ENCODE peak calls at places on chromosomes 13 and 19, in six cellular contexts. One of them, this sample, is unnamed.

GRCh38 chr13:110790371-110790770 is 76.9 kb downstream of the ING1 start:
- DNase-seq in lower lobe of right lung: no peak
- DNase-seq in suprapubic skin: no peak
- DNase-seq in adrenal gland: no peak
- DNase-seq in tibial artery: no peak
- DNase-seq in left ventricle myocardium inferior: no peak
- DNase-seq in this sample: no peak

GRCh38 chr19:49690073-49690655 is 752 bp upstream of the CPT1C start:
- DNase-seq in adrenal gland: no peak
- DNase-seq in left ventricle myocardium inferior: no peak
- DNase-seq in lower lobe of right lung: no peak
- DNase-seq in suprapubic skin: no peak
- DNase-seq in tibial artery: no peak
- DNase-seq in this sample: no peak

GRCh38 chr13:66180806-66181205 is 1049.3 kb downstream of the PCDH9 start:
- DNase-seq in lower lobe of right lung: no peak
- DNase-seq in left ventricle myocardium inferior: no peak
- DNase-seq in suprapubic skin: no peak
- DNase-seq in adrenal gland: no peak
- DNase-seq in tibial artery: no peak
- DNase-seq in this sample: no peak

GRCh38 chr13:111152836-111153235 is 37.7 kb downstream of the ARHGEF7 start:
- DNase-seq in tibial artery: no peak
- DNase-seq in left ventricle myocardium inferior: no peak
- DNase-seq in lower lobe of right lung: no peak
- DNase-seq in suprapubic skin: no peak
- DNase-seq in adrenal gland: no peak
- DNase-seq in this sample: peak; percentile 34

GRCh38 chr19:1357695-1358094 is 26.0 kb upstream of the NDUFS7 start:
- DNase-seq in left ventricle myocardium inferior: no peak
- DNase-seq in suprapubic skin: no peak
- DNase-seq in tibial artery: no peak
- DNase-seq in lower lobe of right lung: no peak
- DNase-seq in adrenal gland: no peak
- DNase-seq in this sample: no peak

GRCh38 chr13:65378943-65379519 is 1851.1 kb downstream of the PCDH9 start:
- DNase-seq in left ventricle myocardium inferior: no peak
- DNase-seq in suprapubic skin: no peak
- DNase-seq in tibial artery: no peak
- DNase-seq in adrenal gland: no peak
- DNase-seq in lower lobe of right lung: no peak
- DNase-seq in this sample: no peak

GRCh38 chr19:53703361-53703760 is 71.6 kb downstream of the DPRX start:
- DNase-seq in tibial artery: no peak
- DNase-seq in left ventricle myocardium inferior: no peak
- DNase-seq in adrenal gland: no peak
- DNase-seq in lower lobe of right lung: no peak
- DNase-seq in suprapubic skin: no peak
- DNase-seq in this sample: no peak

GRCh38 chr19:41915248-41916032 is 12.8 kb downstream of the ERFL start:
- DNase-seq in tibial artery: no peak
- DNase-seq in adrenal gland: no peak
- DNase-seq in suprapubic skin: no peak
- DNase-seq in left ventricle myocardium inferior: no peak
- DNase-seq in lower lobe of right lung: no peak
- DNase-seq in this sample: no peak

GRCh38 chr13:29969286-29969685 is 118.9 kb upstream of the UBL3 start:
- DNase-seq in tibial artery: no peak
- DNase-seq in suprapubic skin: no peak
- DNase-seq in adrenal gland: no peak
- DNase-seq in lower lobe of right lung: no peak
- DNase-seq in left ventricle myocardium inferior: no peak
- DNase-seq in this sample: no peak

GRCh38 chr19:4063369-4064072 is 3.2 kb downstream of the ZBTB7A start:
- DNase-seq in tibial artery: no peak
- DNase-seq in adrenal gland: peak; percentile 56
- DNase-seq in suprapubic skin: no peak
- DNase-seq in lower lobe of right lung: peak; percentile 45
- DNase-seq in left ventricle myocardium inferior: no peak
- DNase-seq in this sample: peak; percentile 50

GRCh38 chr13:23378009-23378632 is 55.4 kb downstream of the SACS start:
- DNase-seq in lower lobe of right lung: no peak
- DNase-seq in left ventricle myocardium inferior: no peak
- DNase-seq in adrenal gland: peak; percentile 77
- DNase-seq in suprapubic skin: no peak
- DNase-seq in tibial artery: peak; percentile 68
- DNase-seq in this sample: peak; percentile 37

GRCh38 chr13:101417043-101417406 is 717 bp upstream of the NALCN start:
- DNase-seq in adrenal gland: no peak
- DNase-seq in tibial artery: no peak
- DNase-seq in left ventricle myocardium inferior: no peak
- DNase-seq in lower lobe of right lung: no peak
- DNase-seq in suprapubic skin: no peak
- DNase-seq in this sample: no peak

GRCh38 chr13:40204246-40204645 is 462.2 kb downstream of the FOXO1 start:
- DNase-seq in adrenal gland: no peak
- DNase-seq in lower lobe of right lung: no peak
- DNase-seq in tibial artery: no peak
- DNase-seq in left ventricle myocardium inferior: no peak
- DNase-seq in suprapubic skin: no peak
- DNase-seq in this sample: no peak

GRCh38 chr13:105991622-105992254 is 543.7 kb downstream of the EFNB2 start:
- DNase-seq in adrenal gland: no peak
- DNase-seq in tibial artery: no peak
- DNase-seq in suprapubic skin: no peak
- DNase-seq in left ventricle myocardium inferior: no peak
- DNase-seq in lower lobe of right lung: no peak
- DNase-seq in this sample: no peak

GRCh38 chr13:34678154-34678553 is 263.9 kb upstream of the NBEA start:
- DNase-seq in suprapubic skin: no peak
- DNase-seq in left ventricle myocardium inferior: no peak
- DNase-seq in tibial artery: no peak
- DNase-seq in adrenal gland: peak; percentile 9
- DNase-seq in lower lobe of right lung: no peak
- DNase-seq in this sample: no peak

GRCh38 chr13:25132984-25133383 is 37.0 kb downstream of the PABPC3 start:
- DNase-seq in left ventricle myocardium inferior: no peak
- DNase-seq in tibial artery: no peak
- DNase-seq in lower lobe of right lung: no peak
- DNase-seq in suprapubic skin: no peak
- DNase-seq in adrenal gland: no peak
- DNase-seq in this sample: no peak

GRCh38 chr13:59178344-59178743 is 985.4 kb downstream of the DIAPH3 start:
- DNase-seq in tibial artery: no peak
- DNase-seq in left ventricle myocardium inferior: no peak
- DNase-seq in lower lobe of right lung: no peak
- DNase-seq in adrenal gland: no peak
- DNase-seq in suprapubic skin: no peak
- DNase-seq in this sample: no peak

GRCh38 chr19:47446534-47447469 is 24.9 kb downstream of the SLC8A2 start:
- DNase-seq in adrenal gland: no peak
- DNase-seq in lower lobe of right lung: peak; percentile 62
- DNase-seq in suprapubic skin: no peak
- DNase-seq in tibial artery: no peak
- DNase-seq in left ventricle myocardium inferior: no peak
- DNase-seq in this sample: peak; percentile 66

GRCh38 chr19:41570639-41571112 is 5.3 kb upstream of the CEACAM21 start:
- DNase-seq in adrenal gland: peak; percentile 77
- DNase-seq in lower lobe of right lung: peak; percentile 91
- DNase-seq in suprapubic skin: peak; percentile 82
- DNase-seq in left ventricle myocardium inferior: peak; percentile 75
- DNase-seq in tibial artery: peak; percentile 76
- DNase-seq in this sample: peak; percentile 75

GRCh38 chr13:44974056-44974798 is 15.0 kb downstream of the NUFIP1 start:
- DNase-seq in left ventricle myocardium inferior: no peak
- DNase-seq in lower lobe of right lung: no peak
- DNase-seq in suprapubic skin: no peak
- DNase-seq in tibial artery: no peak
- DNase-seq in adrenal gland: peak; percentile 35
- DNase-seq in this sample: no peak

GRCh38 chr19:5805465-5806132 is 732 bp downstream of the NRTN start:
- DNase-seq in left ventricle myocardium inferior: peak; percentile 61
- DNase-seq in tibial artery: no peak
- DNase-seq in adrenal gland: peak; percentile 84
- DNase-seq in lower lobe of right lung: peak; percentile 82
- DNase-seq in suprapubic skin: no peak
- DNase-seq in this sample: peak; percentile 79

GRCh38 chr19:10854350-10855089 is 6.3 kb downstream of the C19orf38 start:
- DNase-seq in suprapubic skin: no peak
- DNase-seq in lower lobe of right lung: no peak
- DNase-seq in tibial artery: no peak
- DNase-seq in adrenal gland: no peak
- DNase-seq in left ventricle myocardium inferior: no peak
- DNase-seq in this sample: no peak

GRCh38 chr19:27929399-27929798 is 1283.6 kb downstream of the UQCRFS1 start:
- DNase-seq in lower lobe of right lung: no peak
- DNase-seq in suprapubic skin: no peak
- DNase-seq in tibial artery: no peak
- DNase-seq in left ventricle myocardium inferior: no peak
- DNase-seq in adrenal gland: no peak
- DNase-seq in this sample: no peak

GRCh38 chr13:31797154-31797775 is 57.9 kb downstream of the RXFP2 start:
- DNase-seq in adrenal gland: no peak
- DNase-seq in suprapubic skin: no peak
- DNase-seq in left ventricle myocardium inferior: no peak
- DNase-seq in tibial artery: no peak
- DNase-seq in lower lobe of right lung: no peak
- DNase-seq in this sample: no peak

GRCh38 chr13:71869274-71869673 is 2.3 kb upstream of the DACH1 start:
- DNase-seq in lower lobe of right lung: no peak
- DNase-seq in left ventricle myocardium inferior: no peak
- DNase-seq in adrenal gland: no peak
- DNase-seq in suprapubic skin: no peak
- DNase-seq in tibial artery: no peak
- DNase-seq in this sample: no peak

GRCh38 chr13:50126378-50127016 is 111.3 kb downstream of the KCNRG start:
- DNase-seq in suprapubic skin: no peak
- DNase-seq in left ventricle myocardium inferior: no peak
- DNase-seq in tibial artery: no peak
- DNase-seq in adrenal gland: peak; percentile 30
- DNase-seq in lower lobe of right lung: no peak
- DNase-seq in this sample: peak; percentile 46
- H3K4me3 ChIP-seq in suprapubic skin: peak overlapping the region; percentile 77
- H3K4me3 ChIP-seq in left ventricle myocardium inferior: peak overlapping the region; percentile 100
- H3K4me3 ChIP-seq in tibial artery: peak overlapping the region; percentile 95
- H3K4me3 ChIP-seq in adrenal gland: peak overlapping the region; percentile 96
- H3K4me3 ChIP-seq in lower lobe of right lung: peak overlapping the region; percentile 92
- H3K4me3 ChIP-seq in this sample: peak overlapping the region; percentile 67

GRCh38 chr19:37466798-37467607 is at the start of gene ZNF569:
- DNase-seq in left ventricle myocardium inferior: peak; percentile 88
- DNase-seq in tibial artery: peak; percentile 95
- DNase-seq in lower lobe of right lung: peak; percentile 94
- DNase-seq in suprapubic skin: peak; percentile 92
- DNase-seq in adrenal gland: peak; percentile 93
- DNase-seq in this sample: peak; percentile 93

GRCh38 chr19:37470216-37470615 is 1.1 kb downstream of the ZNF570 start:
- DNase-seq in suprapubic skin: no peak
- DNase-seq in left ventricle myocardium inferior: no peak
- DNase-seq in lower lobe of right lung: no peak
- DNase-seq in tibial artery: no peak
- DNase-seq in adrenal gland: no peak
- DNase-seq in this sample: no peak

GRCh38 chr19:37466277-37466797 is 907 bp downstream of the ZNF569 start:
- DNase-seq in lower lobe of right lung: no peak
- DNase-seq in tibial artery: no peak
- DNase-seq in adrenal gland: no peak
- DNase-seq in suprapubic skin: no peak
- DNase-seq in left ventricle myocardium inferior: no peak
- DNase-seq in this sample: no peak

GRCh38 chr19:37467608-37468090 is 405 bp upstream of the ZNF569 start:
- DNase-seq in left ventricle myocardium inferior: no peak
- DNase-seq in suprapubic skin: no peak
- DNase-seq in lower lobe of right lung: no peak
- DNase-seq in tibial artery: no peak
- DNase-seq in adrenal gland: no peak
- DNase-seq in this sample: no peak

DNA sequence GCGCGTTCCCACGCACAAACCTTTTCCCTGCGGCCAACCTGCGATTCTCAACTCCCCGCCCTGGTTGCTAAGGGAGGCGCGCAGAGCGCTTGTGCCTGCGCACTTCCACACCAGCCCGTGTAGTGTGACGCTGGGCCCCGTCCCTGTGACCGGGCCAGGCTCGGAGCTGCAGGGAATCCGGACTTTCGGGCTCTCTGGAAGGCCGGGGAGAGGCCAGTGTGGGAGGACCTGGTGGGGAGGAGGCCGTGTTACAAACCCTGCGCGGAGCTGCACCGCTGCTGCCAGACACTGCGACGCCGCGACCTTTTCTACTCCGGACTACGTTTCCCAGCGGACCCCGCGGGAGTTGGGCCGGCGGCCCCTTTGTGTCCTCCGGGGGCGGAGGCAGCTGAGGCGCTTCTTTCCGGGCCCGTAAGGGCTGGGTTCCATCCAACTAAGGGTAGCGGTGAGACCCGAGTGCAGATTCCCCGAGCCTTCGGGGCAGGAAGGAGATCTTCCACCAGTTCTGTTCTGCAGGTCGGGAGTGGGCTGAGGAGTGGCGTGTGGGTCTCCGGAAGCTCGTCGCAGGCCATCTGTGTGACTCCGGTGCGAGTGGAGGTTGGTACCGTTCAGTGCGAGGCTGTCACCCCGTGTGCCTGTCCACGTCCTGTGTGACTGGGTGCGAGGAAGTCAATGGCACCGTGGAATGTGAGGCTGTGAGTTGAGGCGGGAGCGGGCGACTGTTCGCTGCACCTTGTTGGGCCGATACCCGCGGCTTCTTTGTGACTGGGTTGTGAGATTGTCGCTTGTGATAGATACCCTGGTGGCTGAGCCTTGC is at the start of gene ZNF570:
- DNase-seq in adrenal gland: peak; percentile 91
- DNase-seq in tibial artery: peak; percentile 94
- DNase-seq in lower lobe of right lung: peak; percentile 93
- DNase-seq in suprapubic skin: peak; percentile 92
- DNase-seq in left ventricle myocardium inferior: peak; percentile 91
- DNase-seq in this sample: peak; percentile 90
- H3K9me3 ChIP-seq in adrenal gland: peaks cover 4% of the 10 kb centered on the region
- H3K9me3 ChIP-seq in tibial artery: no peaks in the 10 kb centered on the region
- H3K9me3 ChIP-seq in lower lobe of right lung: peaks cover 13% of the 10 kb centered on the region
- H3K9me3 ChIP-seq in suprapubic skin: peaks cover 8% of the 10 kb centered on the region
- H3K9me3 ChIP-seq in left ventricle myocardium inferior: peaks cover 14% of the 10 kb centered on the region
- H3K9me3 ChIP-seq in this sample: no peaks in the 10 kb centered on the region

GRCh38 chr13:20119960-20120359 is 40.9 kb downstream of the GJA3 start:
- DNase-seq in lower lobe of right lung: no peak
- DNase-seq in suprapubic skin: peak; percentile 11
- DNase-seq in tibial artery: no peak
- DNase-seq in left ventricle myocardium inferior: no peak
- DNase-seq in adrenal gland: no peak
- DNase-seq in this sample: no peak
- H3K4me3 ChIP-seq in lower lobe of right lung: no peak overlapping the region
- H3K4me3 ChIP-seq in suprapubic skin: peak overlapping the region; percentile 27
- H3K4me3 ChIP-seq in tibial artery: peak overlapping the region; percentile 21
- H3K4me3 ChIP-seq in left ventricle myocardium inferior: no peak overlapping the region
- H3K4me3 ChIP-seq in adrenal gland: peak overlapping the region; percentile 39
- H3K4me3 ChIP-seq in this sample: no peak overlapping the region

GRCh38 chr19:8849232-8849631 is 17.1 kb downstream of the MBD3L1 start:
- DNase-seq in suprapubic skin: no peak
- DNase-seq in tibial artery: no peak
- DNase-seq in left ventricle myocardium inferior: no peak
- DNase-seq in lower lobe of right lung: no peak
- DNase-seq in adrenal gland: no peak
- DNase-seq in this sample: no peak

GRCh38 chr19:8850488-8850887 is 18.3 kb downstream of the MBD3L1 start:
- DNase-seq in tibial artery: no peak
- DNase-seq in left ventricle myocardium inferior: no peak
- DNase-seq in lower lobe of right lung: no peak
- DNase-seq in suprapubic skin: no peak
- DNase-seq in adrenal gland: no peak
- DNase-seq in this sample: no peak

GRCh38 chr19:8846819-8847218 is 14.6 kb downstream of the MBD3L1 start:
- DNase-seq in tibial artery: no peak
- DNase-seq in left ventricle myocardium inferior: no peak
- DNase-seq in lower lobe of right lung: no peak
- DNase-seq in adrenal gland: no peak
- DNase-seq in suprapubic skin: no peak
- DNase-seq in this sample: no peak
- H3K9me3 ChIP-seq in tibial artery: no peaks in the 10 kb centered on the region
- H3K9me3 ChIP-seq in left ventricle myocardium inferior: peaks cover 41% of the 10 kb centered on the region
- H3K9me3 ChIP-seq in lower lobe of right lung: peaks cover 3% of the 10 kb centered on the region
- H3K9me3 ChIP-seq in adrenal gland: no peaks in the 10 kb centered on the region
- H3K9me3 ChIP-seq in suprapubic skin: peaks cover 4% of the 10 kb centered on the region
- H3K9me3 ChIP-seq in this sample: no peaks in the 10 kb centered on the region

This sample was measured in colonic mucosa.